ENCODE peak calls at places on chromosomes 3 and 15, in seven cellular contexts. K, B, W, F, V, C and D are unnamed samples.

GRCh38 chr3:150828997-150829396 is 66.0 kb upstream of the SIAH2 start:
- DNase-seq in B (no peak), C (no peak), V (no peak), W (no peak), F (no peak), K (no peak), D (no peak)

GRCh38 chr3:40309925-40310635 is 573 bp downstream of the EIF1B start:
- DNase-seq in C (peak; percentile 52), F (peak; percentile 80), W (no peak), V (peak; percentile 32), B (peak; percentile 69), K (peak; percentile 60), D (peak; percentile 32)

GRCh38 chr3:113575191-113575590 is 42.8 kb downstream of the SIDT1 start:
- DNase-seq in V (peak; percentile 40), K (no peak), W (no peak), B (peak; percentile 71), F (no peak), C (peak; percentile 32), D (no peak)

GRCh38 chr3:123071146-123071545 is 4.3 kb downstream of the PDIA5 start:
- DNase-seq in F (peak; percentile 75), C (peak; percentile 75), V (no peak), W (no peak), K (peak; percentile 42), B (peak; percentile 38), D (peak; percentile 8)

GRCh38 chr3:133934996-133935842 is 39.5 kb upstream of the RAB6B start:
- DNase-seq in W (no peak), F (no peak), V (no peak), C (no peak), K (no peak), B (no peak), D (no peak)

GRCh38 chr3:37703633-37704032 is 158.0 kb upstream of the CTDSPL start:
- DNase-seq in W (no peak), C (no peak), K (peak; percentile 20), B (no peak), V (peak; percentile 18), F (no peak), D (no peak)

GRCh38 chr3:37349640-37350039 is 175.3 kb upstream of the LRRFIP2 start:
- DNase-seq in B (no peak), K (no peak), F (no peak), C (no peak), V (no peak), W (no peak), D (no peak)

GRCh38 chr15:72009207-72009606 is 108.7 kb downstream of the MYO9A start:
- DNase-seq in K (peak; percentile 54), F (no peak), W (no peak), B (no peak), C (peak; percentile 3), V (no peak), D (no peak)

GRCh38 chr3:128496602-128497304 is 3.8 kb upstream of the GATA2 start:
- DNase-seq in V (no peak), B (peak; percentile 58), K (no peak), C (peak; percentile 63), F (peak; percentile 73), W (no peak), D (no peak)

GRCh38 chr3:37138816-37139215 is 35.6 kb downstream of the LRRFIP2 start:
- DNase-seq in F (no peak), V (peak; percentile 7), K (peak; percentile 23), C (no peak), W (no peak), B (no peak), D (no peak)

GRCh38 chr15:84600687-84601554 is at the start of gene ZSCAN2:
- DNase-seq in V (peak; percentile 95), W (peak; percentile 80), B (peak; percentile 98), F (peak; percentile 95), C (peak; percentile 99), K (peak; percentile 98), D (peak; percentile 93)

GRCh38 chr15:84599906-84600305 is 903 bp upstream of the ZSCAN2 start:
- DNase-seq in F (no peak), W (no peak), C (peak; percentile 35), K (no peak), B (no peak), V (no peak), D (no peak)

GRCh38 chr15:84601555-84601838 is 688 bp downstream of the ZSCAN2 start:
- DNase-seq in C (no peak), F (no peak), V (no peak), B (no peak), W (no peak), K (no peak), D (no peak)

GRCh38 chr15:84598993-84599392 is 1.8 kb upstream of the ZSCAN2 start:
- DNase-seq in K (peak; percentile 74), C (peak; percentile 83), V (peak; percentile 62), F (peak; percentile 77), B (peak; percentile 60), W (peak; percentile 44), D (peak; percentile 68)

GRCh38 chr15:84600331-84600686 is 500 bp upstream of the ZSCAN2 start:
- DNase-seq in V (peak; percentile 82), B (peak; percentile 68), C (peak; percentile 87), K (peak; percentile 89), W (peak; percentile 74), F (peak; percentile 83), D (peak; percentile 47)
- TF ChIP-seq EZH2phosphoT487 in V (no peak), B (no peak), C (no peak), K (no peak), W (no peak), F (no peak), D (no peak)

DNA sequence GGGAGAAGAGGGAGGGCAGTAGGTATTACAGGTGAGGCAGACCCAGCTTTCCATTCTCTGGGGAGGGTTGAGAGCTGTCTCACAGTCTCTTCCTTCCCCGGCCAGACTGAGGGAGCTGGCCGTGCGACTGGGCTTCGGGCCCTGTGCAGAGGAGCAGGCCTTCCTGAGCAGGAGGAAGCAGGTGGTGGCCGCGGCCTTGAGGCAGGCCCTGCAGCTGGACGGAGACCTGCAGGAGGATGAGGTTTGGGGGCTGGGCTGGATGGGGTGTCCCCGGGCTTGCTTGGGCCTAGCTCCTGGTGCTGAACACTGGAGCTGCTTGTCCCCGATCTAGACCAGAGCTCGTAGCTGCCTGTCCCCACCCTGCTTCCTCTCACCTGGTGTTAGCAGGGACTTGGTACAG is 4.9 kb downstream of the PLA2G4B start:
- DNase-seq in F (no peak), K (no peak), W (no peak), V (no peak), B (no peak), C (no peak), D (no peak)
- H2AFZ ChIP-seq in F (no peak overlapping the region), K (no peak overlapping the region), W (no peak overlapping the region), V (no peak overlapping the region), B (no peak overlapping the region), C (no peak overlapping the region), D (no peak overlapping the region)

GRCh38 chr15:57743424-57743823 is 36.9 kb downstream of the POLR2M start:
- DNase-seq in W (no peak), B (peak; percentile 59), K (no peak), F (no peak), C (peak; percentile 60), V (peak; percentile 12), D (peak; percentile 4)
- TF ChIP-seq CTCF in W (peak; percentile 12), B (peak; percentile 47), K (peak; percentile 19), F (peak; percentile 10), C (peak; percentile 78), V (peak; percentile 32), D (peak; percentile 21)

DNA sequence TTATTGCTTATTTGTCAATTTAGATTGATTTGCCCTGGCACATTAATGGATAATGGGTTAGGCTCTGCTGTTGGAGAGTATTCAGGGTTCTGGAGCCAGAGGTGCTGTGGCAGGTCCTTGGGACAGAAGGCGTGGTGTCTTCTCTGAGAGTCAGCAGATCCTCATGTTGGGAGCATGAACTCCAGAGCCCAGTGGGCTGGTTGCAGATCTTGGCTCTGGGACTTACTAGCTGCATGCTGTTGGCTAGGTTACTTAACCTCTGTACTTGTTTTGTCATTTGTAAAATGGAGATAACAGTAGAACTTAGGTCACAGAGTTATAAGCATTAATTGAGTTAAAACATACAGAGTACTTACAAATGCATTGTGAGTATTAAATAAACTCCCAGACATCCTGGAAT is 77.6 kb downstream of the CCK start:
- DNase-seq in C (no peak), K (no peak), W (no peak), V (no peak), B (no peak), F (no peak), D (no peak)
- TF ChIP-seq EZH2phosphoT487 in C (no peak), K (no peak), W (no peak), V (no peak), B (no peak), F (no peak), D (no peak)

GRCh38 chr15:100902436-100903190 is 16.5 kb upstream of the LRRK1 start:
- DNase-seq in F (peak; percentile 87), K (peak; percentile 73), V (peak; percentile 65), C (no peak), W (no peak), B (no peak), D (peak; percentile 30)
- H2AFZ ChIP-seq in F (peak overlapping the region; percentile 99), K (no peak overlapping the region), V (no peak overlapping the region), C (no peak overlapping the region), W (no peak overlapping the region), B (no peak overlapping the region), D (no peak overlapping the region)

DNA sequence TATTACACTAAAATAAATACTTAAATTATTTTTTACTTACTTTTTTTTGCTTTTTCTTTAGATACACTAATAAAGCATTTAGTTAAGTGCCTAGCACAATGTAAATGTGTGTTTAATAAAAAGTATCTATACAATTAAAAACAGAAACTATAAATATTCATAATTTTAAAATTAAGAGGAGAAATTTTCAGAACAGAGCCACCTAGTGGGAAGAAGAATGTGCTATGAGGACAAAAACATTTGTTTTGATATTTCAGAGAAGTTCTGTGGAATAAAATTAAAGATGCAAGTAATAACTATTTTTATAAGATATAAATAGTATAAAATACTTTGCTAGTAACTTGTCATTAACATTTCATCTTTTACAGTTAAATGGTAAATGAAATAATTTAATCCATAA is 33.6 kb upstream of the PLSCR5 start:
- DNase-seq in F (no peak), W (no peak), B (no peak), C (no peak), V (peak; percentile 36), K (no peak), D (peak; percentile 2)
- TF ChIP-seq CTCF in F (peak; percentile 51), W (peak; percentile 43), B (peak; percentile 47), C (no peak), V (peak; percentile 38), K (peak; percentile 63), D (peak; percentile 72)

GRCh38 chr3:131794766-131795381 is 239.9 kb downstream of the CPNE4 start:
- DNase-seq in K (peak; percentile 70), W (peak; percentile 39), F (peak; percentile 40), V (peak; percentile 76), B (peak; percentile 66), C (peak; percentile 82), D (peak; percentile 41)
- TF ChIP-seq EZH2phosphoT487 in K (no peak), W (no peak), F (no peak), V (no peak), B (no peak), C (no peak), D (no peak)

GRCh38 chr15:92283813-92284212 is 109.9 kb upstream of the ST8SIA2 start:
- DNase-seq in W (no peak), C (no peak), F (no peak), B (no peak), K (no peak), V (no peak), D (no peak)
- H2AFZ ChIP-seq in W (no peak overlapping the region), C (no peak overlapping the region), F (no peak overlapping the region), B (no peak overlapping the region), K (no peak overlapping the region), V (no peak overlapping the region), D (no peak overlapping the region)